ENCODE peak calls at places on chromosomes 5 and 9, in eight cellular contexts. X is A549, P is adrenal gland, C is heart left ventricle, F is right lobe of liver, A is uterus, J is spleen, N is testis. Y is an unnamed sample.
A peak's percentile ranks its signal among the peaks of the same experiment; 100 is the strongest.

GRCh38 chr5:88536146-88536545 is 267.5 kb upstream of the TMEM161B start:
- DNase-seq in X (no peak), P (no peak), C (no peak), F (no peak), A (no peak), J (no peak), N (no peak), Y (no peak)

GRCh38 chr9:135455401-135456030 is 24.1 kb upstream of the PPP1R26 start:
- DNase-seq in X (no peak), P (no peak), C (no peak), F (no peak), A (no peak), J (no peak), N (no peak), Y (no peak)

GRCh38 chr5:108749130-108749861 is 1.6 kb downstream of the FER start:
- DNase-seq in X (peak; percentile 38), P (no peak), C (no peak), F (no peak), A (no peak), J (no peak), N (no peak), Y (no peak)

GRCh38 chr5:134020188-134020587 is 15.4 kb upstream of the VDAC1 start:
- DNase-seq in X (no peak), P (no peak), C (no peak), F (no peak), A (no peak), J (peak; percentile 33), N (no peak), Y (no peak)

GRCh38 chr5:16899171-16899570 is 36.9 kb downstream of the MYO10 start:
- DNase-seq in X (no peak), P (no peak), C (no peak), F (no peak), A (no peak), J (no peak), N (no peak), Y (no peak)

GRCh38 chr5:131194725-131195124 is 24.0 kb downstream of the LYRM7 start:
- DNase-seq in X (no peak), P (no peak), C (no peak), F (no peak), A (no peak), J (no peak), N (no peak), Y (no peak)

GRCh38 chr5:55497712-55498111 is 37.1 kb downstream of the PLPP1 start:
- DNase-seq in X (no peak), P (no peak), C (no peak), F (no peak), A (no peak), J (no peak), N (no peak), Y (no peak)

GRCh38 chr5:107874810-107875209 is 204.1 kb upstream of the EFNA5 start:
- DNase-seq in X (no peak), P (no peak), C (no peak), F (no peak), A (no peak), J (no peak), N (no peak), Y (no peak)

GRCh38 chr5:10567781-10568321 is 4.0 kb downstream of the ANKRD33B start:
- DNase-seq in X (no peak), P (no peak), C (no peak), F (no peak), A (no peak), J (no peak), N (no peak), Y (no peak)

GRCh38 chr5:174323878-174324281 is 278.4 kb downstream of the NSG2 start:
- DNase-seq in X (peak; percentile 63), P (no peak), C (no peak), F (no peak), A (no peak), J (peak; percentile 61), N (peak; percentile 74), Y (no peak)

GRCh38 chr5:169161022-169161680 is 139.8 kb downstream of the SLIT3 start:
- DNase-seq in X (peak; percentile 75), P (peak; percentile 48), C (peak; percentile 33), F (no peak), A (peak; percentile 87), J (no peak), N (no peak), Y (peak; percentile 35)

GRCh38 chr9:16371306-16371705 is 499.2 kb downstream of the BNC2 start:
- DNase-seq in X (no peak), P (no peak), C (no peak), F (no peak), A (no peak), J (no peak), N (no peak), Y (no peak)

GRCh38 chr9:122039213-122039612 is 53.9 kb downstream of the TTLL11 start:
- DNase-seq in X (no peak), P (no peak), C (no peak), F (no peak), A (no peak), J (no peak), N (no peak), Y (no peak)

GRCh38 chr5:172414618-172415599 is 39.4 kb downstream of the SH3PXD2B start:
- DNase-seq in X (no peak), P (peak; percentile 90), C (no peak), F (no peak), A (peak; percentile 85), J (no peak), N (peak; percentile 86), Y (no peak)

GRCh38 chr5:74634611-74635286 is 5.8 kb downstream of the ENC1 start:
- DNase-seq in X (no peak), P (no peak), C (no peak), F (no peak), A (no peak), J (no peak), N (no peak), Y (no peak)
- H3K4me3 ChIP-seq in X (no peak overlapping the region), P (no peak overlapping the region), C (no peak overlapping the region), F (no peak overlapping the region), A (no peak overlapping the region), J (no peak overlapping the region), N (no peak overlapping the region), Y (no peak overlapping the region)

GRCh38 chr9:549425-549997 is 292.0 kb upstream of the DMRT1 start:
- DNase-seq in X (no peak), P (no peak), C (no peak), F (no peak), A (no peak), J (no peak), N (no peak), Y (no peak)

GRCh38 chr9:546235-546634 is 295.3 kb upstream of the DMRT1 start:
- DNase-seq in X (no peak), P (no peak), C (no peak), F (no peak), A (no peak), J (no peak), N (no peak), Y (no peak)

GRCh38 chr9:545480-545879 is 296.0 kb upstream of the DMRT1 start:
- DNase-seq in X (no peak), P (peak; percentile 79), C (peak; percentile 57), F (no peak), A (peak; percentile 73), J (no peak), N (peak; percentile 72), Y (peak; percentile 29)

GRCh38 chr9:547309-547708 is 294.2 kb upstream of the DMRT1 start:
- DNase-seq in X (no peak), P (no peak), C (no peak), F (no peak), A (no peak), J (no peak), N (no peak), Y (no peak)

DNA sequence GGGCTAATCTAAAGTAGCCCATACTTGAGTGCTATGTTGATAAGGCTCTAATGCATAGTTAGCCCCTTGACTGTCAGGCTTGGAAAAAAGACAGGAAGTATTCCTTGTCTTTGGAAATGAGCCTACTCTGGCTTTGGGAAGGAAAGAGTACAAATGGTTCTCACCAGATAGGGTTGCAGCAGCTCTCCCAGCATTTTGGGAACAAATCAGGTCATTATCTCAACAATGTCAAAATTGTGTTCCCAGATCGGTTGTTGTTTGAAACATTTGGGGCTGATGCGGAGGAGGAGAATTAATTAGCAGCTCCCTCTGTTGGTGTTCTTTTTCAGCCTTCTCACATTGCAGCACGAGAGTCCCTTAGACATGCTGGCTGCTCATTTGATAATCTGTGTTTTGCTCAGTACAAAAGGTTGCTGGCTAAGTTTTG is 294.7 kb upstream of the DMRT1 start:
- DNase-seq in X (no peak), P (peak; percentile 27), C (no peak), F (no peak), A (peak; percentile 34), J (no peak), N (peak; percentile 77), Y (no peak)
- TF ChIP-seq POLR2A in X (no peak), P (no peak), C (no peak), F (no peak), A (no peak), J (no peak), N (no peak), Y (no peak)

GRCh38 chr9:91818226-91818587 is 131.8 kb downstream of the ROR2 start:
- DNase-seq in X (no peak), P (peak; percentile 44), C (no peak), F (no peak), A (no peak), J (no peak), N (no peak), Y (no peak)
- H3K4me3 ChIP-seq in X (no peak overlapping the region), P (no peak overlapping the region), C (peak overlapping the region; percentile 26), F (no peak overlapping the region), A (no peak overlapping the region), J (no peak overlapping the region), N (no peak overlapping the region), Y (no peak overlapping the region)

DNA sequence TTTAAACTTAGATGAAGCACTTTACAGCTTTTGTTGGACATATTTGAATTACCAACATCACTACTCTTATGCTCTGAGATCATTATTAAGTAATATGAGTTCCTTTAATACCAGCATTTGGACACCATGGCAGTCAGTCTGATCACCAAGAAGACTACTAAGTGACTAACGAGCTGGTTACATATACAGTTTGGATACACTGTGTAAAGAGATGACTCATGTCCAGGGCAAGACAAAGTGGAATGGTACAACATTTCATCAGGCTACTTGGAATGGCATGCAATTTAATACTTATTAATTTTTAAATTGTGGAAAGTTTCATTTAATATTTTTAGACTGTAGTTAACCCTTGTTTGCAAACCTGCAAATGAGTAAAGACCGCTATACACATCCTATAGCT is 237.4 kb upstream of the PRDM9 start:
- DNase-seq in X (peak; percentile 10), P (no peak), C (no peak), F (no peak), A (no peak), J (no peak), N (no peak), Y (no peak)
- TF ChIP-seq POLR2A in X (no peak), P (no peak), C (no peak), F (no peak), A (no peak), J (no peak), N (no peak), Y (no peak)